ENCODE peak calls at places on chromosomes 11 and 22, in eight cellular contexts. N, W, V, O, K, A, H and E are unnamed samples.

GRCh38 chr11:74321487-74322188 is 10.2 kb upstream of the P4HA3 start:
- DNase-seq in H (no peak), K (no peak), W (no peak), N (peak), A (no peak), V (peak), O (no peak), E (no peak)

GRCh38 chr11:1834132-1834610 is 619 bp upstream of the SYT8 start:
- DNase-seq in W (peak), A (no peak), N (no peak), K (no peak), V (no peak), H (no peak), O (no peak), E (peak)

GRCh38 chr22:24775769-24776492 is 1.4 kb upstream of the PIWIL3 start:
- DNase-seq in V (no peak), H (no peak), K (no peak), W (peak), O (no peak), A (no peak), N (no peak), E (no peak)

GRCh38 chr11:1202154-1202775 is 20.6 kb upstream of the MUC5B start:
- DNase-seq in V (no peak), H (peak), K (no peak), W (no peak), O (no peak), A (no peak), N (no peak), E (no peak)

GRCh38 chr11:125228425-125228824 is 63.9 kb downstream of the PKNOX2 start:
- DNase-seq in H (no peak), W (no peak), N (no peak), V (no peak), K (no peak), O (no peak), A (no peak), E (no peak)

GRCh38 chr11:44565008-44565745 is at the start of gene CD82:
- DNase-seq in K (peak), H (peak), N (peak), O (peak), V (peak), W (peak), A (peak), E (peak)

GRCh38 chr11:11207428-11207827 is 145.6 kb downstream of the CSNK2A3 start:
- DNase-seq in O (no peak), A (no peak), W (no peak), V (no peak), K (no peak), N (no peak), H (no peak), E (no peak)

GRCh38 chr11:63510360-63511130 is 4.7 kb downstream of the LGALS12 start:
- DNase-seq in K (no peak), O (no peak), A (peak), W (peak), H (no peak), N (no peak), V (peak), E (no peak)

GRCh38 chr22:43293661-43294392 is 49.3 kb downstream of the SCUBE1 start:
- DNase-seq in K (peak), W (peak), A (no peak), V (no peak), O (no peak), N (no peak), H (no peak), E (peak)

GRCh38 chr11:115817844-115818565 is 313.8 kb upstream of the CADM1 start:
- DNase-seq in V (no peak), K (no peak), A (no peak), W (no peak), O (no peak), N (no peak), H (no peak), E (no peak)

DNA sequence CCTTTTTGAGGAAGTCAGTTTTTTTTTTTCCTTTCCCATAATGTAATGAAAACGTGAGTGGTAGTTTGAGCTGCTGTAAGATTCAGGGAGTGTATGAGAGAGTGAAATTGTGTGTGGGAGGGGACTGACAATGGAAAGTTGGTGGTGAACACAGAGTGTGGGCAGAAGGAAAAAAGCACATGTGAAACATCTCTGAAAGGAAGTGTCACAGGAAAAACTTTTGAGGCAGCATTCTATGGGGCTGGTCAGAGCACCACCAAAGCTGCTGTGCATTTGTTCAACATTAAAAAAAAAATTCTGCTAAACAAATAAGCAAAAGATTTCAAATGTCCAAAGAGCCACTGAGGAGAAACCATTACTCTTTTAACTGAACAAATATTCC is 154.4 kb downstream of the MAML2 start:
- DNase-seq in A (no peak), W (no peak), H (no peak), K (no peak), O (no peak), V (no peak), N (no peak), E (no peak)
- H3K27ac ChIP-seq in A (peak), W (peak), H (no peak), K (peak), O (no peak), V (peak), N (peak), E (peak)

GRCh38 chr11:118291453-118291852 is 13.1 kb upstream of the CD3E start:
- DNase-seq in A (no peak), W (no peak), K (no peak), V (no peak), O (no peak), H (no peak), N (no peak), E (peak)

GRCh38 chr11:118289411-118289810 is 15.1 kb upstream of the CD3E start:
- DNase-seq in V (no peak), H (no peak), O (no peak), K (no peak), W (no peak), N (no peak), A (no peak), E (no peak)

GRCh38 chr11:118287006-118287405 is 17.5 kb upstream of the CD3E start:
- DNase-seq in H (no peak), O (no peak), K (no peak), N (no peak), V (no peak), W (no peak), A (no peak), E (no peak)

GRCh38 chr11:118294053-118294452 is 10.5 kb upstream of the CD3E start:
- DNase-seq in V (no peak), H (no peak), A (no peak), O (no peak), W (no peak), K (no peak), N (no peak), E (no peak)

DNA sequence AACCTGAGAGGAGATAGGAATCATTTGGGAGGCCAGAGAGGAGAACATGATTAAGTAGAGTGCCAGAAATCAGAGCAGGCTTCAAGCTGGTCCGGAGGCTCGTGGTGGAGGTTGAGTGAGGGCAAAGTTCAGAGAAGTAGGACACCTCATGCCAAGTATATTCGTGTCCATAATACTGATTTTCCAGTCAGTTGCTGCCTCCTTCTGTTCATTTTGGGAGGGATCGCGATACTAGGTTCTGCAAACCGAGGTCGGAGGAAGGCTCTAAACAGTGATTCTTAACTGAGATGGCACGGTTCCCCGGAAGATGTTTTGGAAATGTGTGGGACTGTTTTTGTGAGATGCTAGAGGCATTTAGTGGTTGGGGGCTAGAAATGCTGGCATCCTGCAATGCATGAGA is 13.6 kb upstream of the CD3E start:
- DNase-seq in V (peak), W (peak), K (peak), O (no peak), A (no peak), N (peak), H (peak), E (no peak)
- H3K27ac ChIP-seq in V (no peak), W (no peak), K (no peak), O (no peak), A (no peak), N (no peak), H (no peak), E (peak)

GRCh38 chr11:8913961-8914660 is 3.1 kb downstream of the AKIP1 start:
- DNase-seq in W (no peak), O (peak), H (peak), N (peak), A (peak), V (peak), K (peak), E (no peak)
- H3K27ac ChIP-seq in W (no peak), O (peak), H (no peak), N (peak), A (peak), V (peak), K (no peak), E (peak)

GRCh38 chr11:13329670-13330401 is 52.2 kb downstream of the BMAL1 start:
- DNase-seq in N (no peak), A (no peak), O (no peak), H (no peak), W (no peak), V (peak), K (peak), E (no peak)
- H3K27ac ChIP-seq in N (no peak), A (no peak), O (no peak), H (no peak), W (no peak), V (no peak), K (no peak), E (no peak)

GRCh38 chr22:23164091-23164490 is 16.2 kb upstream of the BCR start:
- DNase-seq in H (no peak), N (no peak), K (no peak), A (no peak), V (no peak), O (no peak), W (no peak), E (no peak)
- H3K27ac ChIP-seq in H (no peak), N (no peak), K (no peak), A (no peak), V (no peak), O (no peak), W (no peak), E (no peak)

GRCh38 chr11:102544594-102544993 is 14.0 kb upstream of the MMP7 start:
- DNase-seq in W (no peak), H (no peak), N (no peak), A (no peak), O (no peak), V (no peak), K (no peak), E (no peak)
- H3K27ac ChIP-seq in W (peak), H (no peak), N (no peak), A (no peak), O (no peak), V (no peak), K (no peak), E (no peak)

DNA sequence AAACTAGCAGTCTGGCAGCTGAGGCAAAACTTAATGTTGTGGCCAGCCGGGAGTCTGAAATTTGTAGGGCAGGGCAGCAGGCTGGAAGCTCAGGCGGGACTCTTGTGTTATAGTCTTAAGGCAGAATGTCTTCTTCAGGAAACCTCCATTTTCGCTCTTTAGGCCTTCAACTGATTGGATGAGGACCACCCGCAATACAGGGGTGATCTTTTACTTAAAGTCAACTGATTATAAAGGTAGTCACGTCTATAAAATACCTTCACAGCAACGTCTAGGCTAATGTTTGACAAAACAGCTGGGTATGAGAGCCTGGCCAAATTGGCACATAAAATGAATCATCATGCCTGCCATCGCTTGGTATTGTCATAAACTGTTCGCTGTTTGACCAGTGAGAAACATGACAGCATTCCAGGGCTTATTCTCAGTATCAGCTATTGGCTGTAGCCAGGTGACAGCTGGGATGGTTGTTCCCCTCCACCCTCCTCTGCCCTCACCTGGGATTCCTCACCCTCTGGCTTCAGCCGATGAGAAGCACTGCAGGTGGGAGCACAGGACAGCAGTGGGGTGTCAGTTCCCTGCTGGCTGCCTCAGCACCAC is 6.6 kb upstream of the POU2F3 start:
- DNase-seq in A (no peak), V (no peak), O (no peak), W (no peak), N (no peak), H (no peak), K (no peak), E (no peak)
- H3K27ac ChIP-seq in A (no peak), V (no peak), O (no peak), W (no peak), N (no peak), H (no peak), K (no peak), E (no peak)

GRCh38 chr22:17629167-17629489 is 579 bp upstream of the ATP6V1E1 start:
- DNase-seq in A (no peak), K (no peak), V (no peak), N (no peak), W (no peak), H (no peak), O (no peak), E (no peak)
- H3K27ac ChIP-seq in A (peak), K (peak), V (peak), N (peak), W (peak), H (peak), O (peak), E (peak)

GRCh38 chr11:7579226-7579825 is 65.5 kb downstream of the PPFIBP2 start:
- DNase-seq in H (no peak), O (no peak), V (no peak), K (no peak), W (no peak), N (no peak), A (no peak), E (no peak)
- H3K27ac ChIP-seq in H (no peak), O (no peak), V (no peak), K (peak), W (peak), N (no peak), A (peak), E (peak)